ENCODE peak calls at places on chromosomes 12 and 14, in ten cellular contexts. F is stimulated activated CD4-positive, alpha-beta T cell treated with anti-CD3 and anti-CD28 coated beads, Interleukin-1b, Interleukin-23, amount 100 ng/mL, for 24 hours; W is epithelial cell of esophagus; A is stimulated activated CD8-positive, alpha-beta memory T cell treated with anti-CD3 and anti-CD28 coated beads, Interleukin-4, amount 100 ng/mL, for 24 hours; E is fibroblast of villous mesenchyme; Q is osteocyte; V is neural crest cell; Y is stimulated activated effector memory CD8-positive, alpha-beta T cell treated with anti-CD3 and anti-CD28 coated beads, Interleukin-12 subunit alpha, Interleukin-12 subunit beta, amount 100 ng/mL, for 72 hours; K is NCI-H345; X is NCI-H460. B is an unnamed sample.

GRCh38 chr14:55556929-55557623 is 22.9 kb upstream of the KTN1 start:
- DNase-seq in F (no peak), W (peak; percentile 98), A (no peak), E (peak; percentile 77), Q (peak; percentile 93), V (no peak), Y (no peak), K (peak; percentile 83), X (no peak), B (no peak)

GRCh38 chr14:42424501-42424900 is 817.8 kb downstream of the LRFN5 start:
- DNase-seq in F (no peak), W (peak; percentile 49), A (no peak), E (no peak), Q (no peak), V (no peak), Y (no peak), K (no peak), X (no peak), B (no peak)

GRCh38 chr12:20376984-20377383 is 8.6 kb downstream of the PDE3A start:
- DNase-seq in F (no peak), W (peak; percentile 41), A (no peak), E (peak; percentile 26), Q (no peak), V (no peak), Y (no peak), K (no peak), X (no peak), B (no peak)

GRCh38 chr14:68820536-68820935 is 27.7 kb upstream of the ZFP36L1 start:
- DNase-seq in F (no peak), W (no peak), A (no peak), E (no peak), Q (no peak), V (no peak), Y (no peak), K (no peak), X (no peak), B (no peak)

GRCh38 chr12:104604995-104605675 is 148.4 kb downstream of the CHST11 start:
- DNase-seq in F (no peak), W (no peak), A (no peak), E (peak; percentile 51), Q (no peak), V (no peak), Y (no peak), K (no peak), X (peak; percentile 48), B (no peak)

GRCh38 chr14:75519826-75520692 is 2.2 kb upstream of the BATF start:
- DNase-seq in F (no peak), W (peak; percentile 17), A (no peak), E (peak; percentile 48), Q (no peak), V (no peak), Y (peak; percentile 59), K (no peak), X (no peak), B (no peak)

GRCh38 chr12:27083861-27084271 is 1.5 kb upstream of the C12orf71 start:
- DNase-seq in F (no peak), W (peak; percentile 17), A (no peak), E (peak; percentile 66), Q (no peak), V (peak; percentile 17), Y (no peak), K (no peak), X (no peak), B (no peak)

GRCh38 chr12:95820096-95820703 is 29.6 kb upstream of the NTN4 start:
- DNase-seq in F (no peak), W (peak; percentile 70), A (no peak), E (peak; percentile 49), Q (no peak), V (no peak), Y (no peak), K (peak; percentile 69), X (peak; percentile 73), B (no peak)

GRCh38 chr12:58364389-58365086 is 423.2 kb downstream of the ATP23 start:
- DNase-seq in F (no peak), W (peak; percentile 87), A (no peak), E (peak; percentile 99), Q (no peak), V (no peak), Y (no peak), K (no peak), X (no peak), B (no peak)

GRCh38 chr12:50589650-50590435 is 85.1 kb downstream of the DIP2B start:
- DNase-seq in F (no peak), W (peak; percentile 67), A (no peak), E (peak; percentile 96), Q (no peak), V (no peak), Y (no peak), K (no peak), X (no peak), B (no peak)

GRCh38 chr14:101563352-101563653 is 2.0 kb downstream of the DIO3 start:
- DNase-seq in F (no peak), W (no peak), A (no peak), E (no peak), Q (no peak), V (no peak), Y (no peak), K (no peak), X (no peak), B (peak; percentile 40)

GRCh38 chr14:103519043-103519836 is 3.4 kb downstream of the CKB start:
- DNase-seq in F (no peak), W (no peak), A (no peak), E (no peak), Q (no peak), V (no peak), Y (no peak), K (no peak), X (no peak), B (peak; percentile 10)

GRCh38 chr14:99806841-99807240 is 13.6 kb downstream of the EML1 start:
- DNase-seq in F (no peak), W (no peak), A (no peak), E (peak; percentile 62), Q (no peak), V (no peak), Y (no peak), K (no peak), X (no peak), B (no peak)

GRCh38 chr14:99769123-99769522 is 24.1 kb upstream of the EML1 start:
- DNase-seq in F (no peak), W (no peak), A (no peak), E (no peak), Q (no peak), V (no peak), Y (no peak), K (no peak), X (no peak), B (no peak)

B was measured in natural killer cell treated with Interleukin-12 subunit alpha and Interleukin-12 subunit beta and Interleukin-15 and Interleukin-18, amount 100 ng/mL, for 72 hours.